ENCODE peak calls at places on chromosomes 12 and 14, in four cellular contexts. J is GM12878, M is K562, L is H1. D is an unnamed sample.

GRCh38 chr12:19648173-19648572 is 208.9 kb downstream of the AEBP2 start:
- DNase-seq in J (no peak), M (no peak), L (no peak), D (no peak)

GRCh38 chr12:8609061-8609570 is 3.5 kb downstream of the AICDA start:
- DNase-seq in J (no peak), M (peak; percentile 13), L (no peak), D (peak; percentile 66)

GRCh38 chr12:131210506-131211278 is 257.0 kb downstream of the ADGRD1 start:
- DNase-seq in J (no peak), M (peak; percentile 3), L (no peak), D (no peak)

GRCh38 chr12:49413796-49414195 is 46.5 kb downstream of the SPATS2 start:
- DNase-seq in J (no peak), M (no peak), L (no peak), D (no peak)

GRCh38 chr14:69708586-69709169 is 58.3 kb upstream of the SRSF5 start:
- DNase-seq in J (no peak), M (no peak), L (no peak), D (peak; percentile 74)

GRCh38 chr14:100547633-100548294 is 39.5 kb downstream of the BEGAIN start:
- DNase-seq in J (no peak), M (no peak), L (no peak), D (no peak)

GRCh38 chr12:51972849-51973273 is 21.4 kb downstream of the ACVR1B start:
- DNase-seq in J (no peak), M (peak; percentile 83), L (no peak), D (no peak)

GRCh38 chr12:75457191-75457590 is 23.4 kb upstream of the GLIPR1 start:
- DNase-seq in J (no peak), M (no peak), L (no peak), D (no peak)

GRCh38 chr12:13251496-13251895 is 55.0 kb downstream of the EMP1 start:
- DNase-seq in J (no peak), M (no peak), L (no peak), D (no peak)

GRCh38 chr14:31205681-31206535 is 1.7 kb downstream of the HECTD1 start:
- DNase-seq in J (no peak), M (peak; percentile 23), L (no peak), D (no peak)

GRCh38 chr14:105912641-105913180 is 386.3 kb downstream of the TMEM121 start:
- DNase-seq in J (no peak), M (no peak), L (no peak), D (no peak)

GRCh38 chr12:53482626-53483165 is 16.6 kb downstream of the MAP3K12 start:
- DNase-seq in J (no peak), M (peak; percentile 27), L (no peak), D (no peak)

GRCh38 chr12:32344047-32344446 is 55.3 kb upstream of the FGD4 start:
- DNase-seq in J (no peak), M (no peak), L (no peak), D (peak; percentile 68)

GRCh38 chr12:112869091-112869490 is 37.7 kb upstream of the OAS1 start:
- DNase-seq in J (no peak), M (no peak), L (no peak), D (no peak)

GRCh38 chr14:51650721-51651387 is 856 bp upstream of the FRMD6 start:
- DNase-seq in J (no peak), M (no peak), L (no peak), D (peak; percentile 47)

GRCh38 chr12:77494306-77494705 is 336.4 kb upstream of the NAV3 start:
- DNase-seq in J (no peak), M (no peak), L (no peak), D (no peak)

GRCh38 chr12:94990222-94990621 is 13.3 kb downstream of the NDUFA12 start:
- DNase-seq in J (peak; percentile 41), M (no peak), L (no peak), D (no peak)

GRCh38 chr12:106721931-106722330 is 52.6 kb upstream of the RIC8B start:
- DNase-seq in J (no peak), M (no peak), L (no peak), D (no peak)

GRCh38 chr12:93318720-93319522 is 58.8 kb upstream of the NUDT4 start:
- DNase-seq in J (no peak), M (no peak), L (no peak), D (no peak)

GRCh38 chr14:104405566-104406226 is 173.9 kb upstream of the C14orf180 start:
- DNase-seq in J (no peak), M (no peak), L (no peak), D (no peak)

GRCh38 chr12:120579179-120579578 is 2.0 kb downstream of the POP5 start:
- DNase-seq in J (no peak), M (peak; percentile 25), L (no peak), D (no peak)

GRCh38 chr12:102539651-102540553 is 59.5 kb upstream of the IGF1 start:
- DNase-seq in J (no peak), M (no peak), L (no peak), D (peak; percentile 9)

GRCh38 chr12:81759215-81759991 is at the start of gene PPFIA2:
- DNase-seq in J (no peak), M (no peak), L (peak; percentile 29), D (peak; percentile 81)

GRCh38 chr12:91985002-91985767 is 160.5 kb downstream of the BTG1 start:
- DNase-seq in J (no peak), M (no peak), L (no peak), D (no peak)

GRCh38 chr14:75831971-75832370 is 149.8 kb downstream of the TGFB3 start:
- DNase-seq in J (no peak), M (peak; percentile 25), L (no peak), D (no peak)

GRCh38 chr12:112852127-112852526 is 54.6 kb upstream of the OAS1 start:
- DNase-seq in J (no peak), M (no peak), L (no peak), D (no peak)

GRCh38 chr12:52949413-52950331 is 754 bp downstream of the KRT18 start:
- DNase-seq in J (no peak), M (peak; percentile 88), L (no peak), D (peak; percentile 85)

GRCh38 chr12:113818833-113819232 is 147.3 kb downstream of the RBM19 start:
- DNase-seq in J (no peak), M (peak; percentile 44), L (peak; percentile 23), D (peak; percentile 79)

GRCh38 chr12:49039421-49040363 is 20.9 kb downstream of the KMT2D start:
- DNase-seq in J (no peak), M (no peak), L (no peak), D (no peak)

GRCh38 chr14:72701610-72702009 is 192.3 kb downstream of the DPF3 start:
- DNase-seq in J (no peak), M (no peak), L (no peak), D (no peak)

GRCh38 chr14:105999361-106000028 is 473.1 kb downstream of the TMEM121 start:
- DNase-seq in J (no peak), M (no peak), L (no peak), D (peak; percentile 43)

GRCh38 chr14:73467377-73467776 is 9.0 kb upstream of the NUMB start:
- DNase-seq in J (no peak), M (peak; percentile 75), L (no peak), D (no peak)

GRCh38 chr12:110279976-110280783 is 867 bp upstream of the ATP2A2 start:
- DNase-seq in J (no peak), M (peak; percentile 57), L (no peak), D (peak; percentile 78)

GRCh38 chr12:27844427-27845090 is 64.5 kb upstream of the MANSC4 start:
- DNase-seq in J (no peak), M (no peak), L (no peak), D (no peak)

DNA sequence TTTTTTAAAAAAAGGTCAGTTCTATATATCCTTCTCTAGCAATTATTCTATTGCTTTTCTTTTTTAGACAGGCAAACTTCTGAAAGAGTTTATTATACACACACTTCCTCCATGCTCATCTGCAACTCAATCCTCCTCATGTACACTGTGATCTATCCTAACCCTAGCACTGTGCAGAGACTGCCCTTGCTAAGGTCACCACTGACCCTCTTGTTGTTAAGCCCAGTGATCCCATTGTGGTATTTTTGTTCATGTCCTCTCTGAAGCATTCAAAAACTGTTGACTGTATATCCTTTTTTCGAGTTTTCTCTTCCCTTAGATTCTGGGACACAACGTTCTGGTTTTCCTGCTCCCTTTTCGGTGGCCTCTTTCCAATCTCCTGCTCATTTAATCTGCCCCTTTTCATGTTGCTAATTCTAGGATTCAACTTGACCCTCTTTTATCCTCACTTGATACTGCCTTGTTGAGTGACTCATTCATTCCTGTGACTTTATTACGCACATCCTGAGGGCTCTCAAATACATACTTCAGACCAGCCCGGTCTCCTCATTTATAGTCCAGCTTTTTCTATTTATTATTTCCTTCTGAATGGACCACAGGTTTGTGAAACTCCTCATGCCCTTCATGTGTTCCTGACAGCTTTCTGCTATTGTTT is 53.9 kb upstream of the PTPRB start:
- DNase-seq in J (no peak), M (no peak), L (no peak), D (no peak)
- TF ChIP-seq CREB1 in J (no peak), M (no peak), L (no peak), D (no peak)

GRCh38 chr14:94451091-94451751 is 1.4 kb downstream of the SERPINA11 start:
- DNase-seq in J (no peak), M (no peak), L (no peak), D (peak; percentile 66)

GRCh38 chr14:94451826-94452225 is 774 bp downstream of the SERPINA11 start:
- DNase-seq in J (no peak), M (no peak), L (no peak), D (peak; percentile 32)

GRCh38 chr14:94449930-94450329 is 2.7 kb downstream of the SERPINA11 start:
- DNase-seq in J (no peak), M (no peak), L (no peak), D (no peak)

GRCh38 chr14:94447986-94448808 is 4.4 kb downstream of the SERPINA11 start:
- DNase-seq in J (no peak), M (no peak), L (no peak), D (no peak)

GRCh38 chr14:94450722-94451090 is 1.9 kb downstream of the SERPINA11 start:
- DNase-seq in J (no peak), M (no peak), L (no peak), D (peak; percentile 9)
- H3K4me3 ChIP-seq in J (no peak overlapping the region), M (no peak overlapping the region), L (peak overlapping the region; percentile 23), D (peak overlapping the region; percentile 33)

DNA sequence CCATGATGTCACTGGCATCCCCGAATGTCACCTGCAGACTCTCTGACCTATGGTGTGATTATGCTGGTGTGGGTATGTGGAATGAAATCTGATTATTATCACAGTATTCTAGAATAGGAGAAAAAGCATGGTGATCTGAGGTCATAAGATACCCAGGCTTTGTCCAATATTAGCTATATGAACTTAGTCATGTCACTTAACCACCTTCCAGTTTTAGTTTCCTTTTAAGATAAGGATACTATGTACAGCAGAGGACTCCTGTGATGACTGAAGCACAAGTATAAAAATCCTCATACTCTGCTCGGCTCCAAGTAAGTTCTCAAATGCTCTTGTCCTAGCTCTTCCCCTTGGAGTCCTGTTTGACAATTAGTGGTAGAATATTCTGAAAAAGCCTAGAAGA is 2.8 kb downstream of the GNS start:
- DNase-seq in J (no peak), M (no peak), L (no peak), D (no peak)
- H3K4me1 ChIP-seq in J (peaks cover 8% of the 10 kb centered on the region), M (peaks cover 13% of the 10 kb centered on the region), L (no peaks in the 10 kb centered on the region), D (peaks cover 5% of the 10 kb centered on the region)

GRCh38 chr14:99186956-99187690 is 84.9 kb downstream of the BCL11B start:
- DNase-seq in J (no peak), M (no peak), L (no peak), D (no peak)

GRCh38 chr14:99188721-99189120 is 83.3 kb downstream of the BCL11B start:
- DNase-seq in J (no peak), M (peak; percentile 14), L (no peak), D (peak; percentile 79)

GRCh38 chr14:99187858-99188257 is 84.1 kb downstream of the BCL11B start:
- DNase-seq in J (no peak), M (no peak), L (no peak), D (no peak)

GRCh38 chr14:99190696-99191662 is 81.0 kb downstream of the BCL11B start:
- DNase-seq in J (no peak), M (no peak), L (no peak), D (peak; percentile 35)

GRCh38 chr14:99189201-99189801 is 82.7 kb downstream of the BCL11B start:
- DNase-seq in J (no peak), M (no peak), L (no peak), D (no peak)
- TF ChIP-seq CREB1 in J (no peak), M (no peak), L (no peak), D (no peak)